ENCODE peak calls at places on chromosomes 12 and 14, in five cellular contexts. One of them, this sample, is unnamed.

GRCh38 chr14:71143391-71144290 is 236.4 kb downstream of the PCNX1 start:
- DNase-seq in epithelial cell of prostate: peak
- DNase-seq in CD4-positive, alpha-beta T cell: peak
- DNase-seq in substantia nigra: no peak
- DNase-seq in kidney: no peak
- DNase-seq in this sample: no peak

GRCh38 chr12:46292754-46293402 is 24.0 kb upstream of the SLC38A1 start:
- DNase-seq in epithelial cell of prostate: no peak
- DNase-seq in CD4-positive, alpha-beta T cell: no peak
- DNase-seq in substantia nigra: no peak
- DNase-seq in kidney: no peak
- DNase-seq in this sample: no peak

GRCh38 chr12:89453579-89453978 is 71.0 kb downstream of the GALNT4 start:
- DNase-seq in epithelial cell of prostate: no peak
- DNase-seq in CD4-positive, alpha-beta T cell: no peak
- DNase-seq in substantia nigra: no peak
- DNase-seq in kidney: no peak
- DNase-seq in this sample: no peak

GRCh38 chr12:98388126-98388525 is 127.3 kb upstream of the TMPO start:
- DNase-seq in epithelial cell of prostate: no peak
- DNase-seq in CD4-positive, alpha-beta T cell: no peak
- DNase-seq in substantia nigra: no peak
- DNase-seq in kidney: no peak
- DNase-seq in this sample: no peak

GRCh38 chr12:1518763-1519516 is 75.4 kb downstream of the FBXL14 start:
- DNase-seq in epithelial cell of prostate: peak
- DNase-seq in CD4-positive, alpha-beta T cell: no peak
- DNase-seq in substantia nigra: no peak
- DNase-seq in kidney: no peak
- DNase-seq in this sample: peak

GRCh38 chr14:75126679-75127473 is at the start of gene NEK9:
- DNase-seq in epithelial cell of prostate: no peak
- DNase-seq in CD4-positive, alpha-beta T cell: peak
- DNase-seq in substantia nigra: peak
- DNase-seq in kidney: peak
- DNase-seq in this sample: peak

GRCh38 chr12:122139266-122139665 is 34.8 kb downstream of the IL31 start:
- DNase-seq in epithelial cell of prostate: no peak
- DNase-seq in CD4-positive, alpha-beta T cell: no peak
- DNase-seq in substantia nigra: no peak
- DNase-seq in kidney: no peak
- DNase-seq in this sample: no peak

GRCh38 chr14:105312973-105313372 is 1.6 kb upstream of the PACS2 start:
- DNase-seq in epithelial cell of prostate: no peak
- DNase-seq in CD4-positive, alpha-beta T cell: no peak
- DNase-seq in substantia nigra: peak
- DNase-seq in kidney: peak
- DNase-seq in this sample: no peak

GRCh38 chr14:94769413-94770250 is at the start of gene GSC:
- DNase-seq in epithelial cell of prostate: no peak
- DNase-seq in CD4-positive, alpha-beta T cell: no peak
- DNase-seq in substantia nigra: no peak
- DNase-seq in kidney: peak
- DNase-seq in this sample: peak

GRCh38 chr12:22255097-22255496 is 79.4 kb downstream of the ST8SIA1 start:
- DNase-seq in epithelial cell of prostate: peak
- DNase-seq in CD4-positive, alpha-beta T cell: no peak
- DNase-seq in substantia nigra: no peak
- DNase-seq in kidney: no peak
- DNase-seq in this sample: no peak

GRCh38 chr14:92932448-92933395 is 9.8 kb downstream of the CHGA start:
- DNase-seq in epithelial cell of prostate: no peak
- DNase-seq in CD4-positive, alpha-beta T cell: no peak
- DNase-seq in substantia nigra: no peak
- DNase-seq in kidney: no peak
- DNase-seq in this sample: no peak

GRCh38 chr12:113425960-113426453 is 3.8 kb downstream of the SDSL start:
- DNase-seq in epithelial cell of prostate: no peak
- DNase-seq in CD4-positive, alpha-beta T cell: no peak
- DNase-seq in substantia nigra: no peak
- DNase-seq in kidney: no peak
- DNase-seq in this sample: peak

GRCh38 chr12:26298785-26299621 is 103.6 kb downstream of the SSPN start:
- DNase-seq in epithelial cell of prostate: no peak
- DNase-seq in CD4-positive, alpha-beta T cell: no peak
- DNase-seq in substantia nigra: no peak
- DNase-seq in kidney: no peak
- DNase-seq in this sample: peak

GRCh38 chr14:24895243-24895583 is 154.7 kb downstream of the STXBP6 start:
- DNase-seq in epithelial cell of prostate: no peak
- DNase-seq in CD4-positive, alpha-beta T cell: no peak
- DNase-seq in substantia nigra: no peak
- DNase-seq in kidney: no peak
- DNase-seq in this sample: no peak

GRCh38 chr14:105855246-105855892 is 329.0 kb downstream of the TMEM121 start:
- DNase-seq in epithelial cell of prostate: no peak
- DNase-seq in CD4-positive, alpha-beta T cell: no peak
- DNase-seq in substantia nigra: no peak
- DNase-seq in kidney: peak
- DNase-seq in this sample: no peak

GRCh38 chr14:92135269-92135668 is 13.5 kb downstream of the CPSF2 start:
- DNase-seq in epithelial cell of prostate: no peak
- DNase-seq in CD4-positive, alpha-beta T cell: no peak
- DNase-seq in substantia nigra: no peak
- DNase-seq in kidney: no peak
- DNase-seq in this sample: peak

GRCh38 chr14:61280526-61281185 is 482 bp downstream of the TMEM30B start:
- DNase-seq in epithelial cell of prostate: no peak
- DNase-seq in CD4-positive, alpha-beta T cell: peak
- DNase-seq in substantia nigra: no peak
- DNase-seq in kidney: peak
- DNase-seq in this sample: peak

GRCh38 chr12:6965026-6965661 is 5.3 kb downstream of the PHB2 start:
- DNase-seq in epithelial cell of prostate: peak
- DNase-seq in CD4-positive, alpha-beta T cell: peak
- DNase-seq in substantia nigra: peak
- DNase-seq in kidney: peak
- DNase-seq in this sample: peak

GRCh38 chr12:53232641-53233538 is 881 bp upstream of the RARG start:
- DNase-seq in epithelial cell of prostate: no peak
- DNase-seq in CD4-positive, alpha-beta T cell: no peak
- DNase-seq in substantia nigra: no peak
- DNase-seq in kidney: peak
- DNase-seq in this sample: peak

GRCh38 chr14:36604757-36605505 is 22.5 kb upstream of the NKX2-8 start:
- DNase-seq in epithelial cell of prostate: no peak
- DNase-seq in CD4-positive, alpha-beta T cell: no peak
- DNase-seq in substantia nigra: peak
- DNase-seq in kidney: no peak
- DNase-seq in this sample: peak

GRCh38 chr12:45670339-45671065 is 59.0 kb upstream of the ARID2 start:
- DNase-seq in epithelial cell of prostate: no peak
- DNase-seq in CD4-positive, alpha-beta T cell: no peak
- DNase-seq in substantia nigra: no peak
- DNase-seq in kidney: no peak
- DNase-seq in this sample: no peak

GRCh38 chr12:52903855-52904508 is 894 bp downstream of the KRT8 start:
- DNase-seq in epithelial cell of prostate: no peak
- DNase-seq in CD4-positive, alpha-beta T cell: no peak
- DNase-seq in substantia nigra: no peak
- DNase-seq in kidney: peak
- DNase-seq in this sample: peak

GRCh38 chr14:68369289-68369925 is 423.5 kb downstream of the ZFP36L1 start:
- DNase-seq in epithelial cell of prostate: no peak
- DNase-seq in CD4-positive, alpha-beta T cell: no peak
- DNase-seq in substantia nigra: no peak
- DNase-seq in kidney: no peak
- DNase-seq in this sample: no peak

GRCh38 chr12:54197037-54197909 is 8.5 kb upstream of the SMUG1 start:
- DNase-seq in epithelial cell of prostate: no peak
- DNase-seq in CD4-positive, alpha-beta T cell: no peak
- DNase-seq in substantia nigra: no peak
- DNase-seq in kidney: no peak
- DNase-seq in this sample: peak

GRCh38 chr14:56390859-56391258 is 188.7 kb upstream of the TMEM260 start:
- DNase-seq in epithelial cell of prostate: no peak
- DNase-seq in CD4-positive, alpha-beta T cell: no peak
- DNase-seq in substantia nigra: no peak
- DNase-seq in kidney: no peak
- DNase-seq in this sample: no peak

GRCh38 chr14:61749264-61749663 is 13.0 kb upstream of the SNAPC1 start:
- DNase-seq in epithelial cell of prostate: no peak
- DNase-seq in CD4-positive, alpha-beta T cell: no peak
- DNase-seq in substantia nigra: no peak
- DNase-seq in kidney: no peak
- DNase-seq in this sample: no peak

GRCh38 chr14:77612011-77612620 is 4.3 kb downstream of the SPTLC2 start:
- DNase-seq in epithelial cell of prostate: no peak
- DNase-seq in CD4-positive, alpha-beta T cell: no peak
- DNase-seq in substantia nigra: no peak
- DNase-seq in kidney: no peak
- DNase-seq in this sample: no peak

GRCh38 chr12:20194171-20194570 is 174.2 kb upstream of the PDE3A start:
- DNase-seq in epithelial cell of prostate: no peak
- DNase-seq in CD4-positive, alpha-beta T cell: no peak
- DNase-seq in substantia nigra: no peak
- DNase-seq in kidney: no peak
- DNase-seq in this sample: no peak

GRCh38 chr12:130831246-130831645 is 7.8 kb downstream of the STX2 start:
- DNase-seq in epithelial cell of prostate: no peak
- DNase-seq in CD4-positive, alpha-beta T cell: no peak
- DNase-seq in substantia nigra: no peak
- DNase-seq in kidney: no peak
- DNase-seq in this sample: no peak

GRCh38 chr12:130830246-130830551 is 8.9 kb downstream of the STX2 start:
- DNase-seq in epithelial cell of prostate: no peak
- DNase-seq in CD4-positive, alpha-beta T cell: no peak
- DNase-seq in substantia nigra: no peak
- DNase-seq in kidney: no peak
- DNase-seq in this sample: no peak

GRCh38 chr12:130835011-130835410 is 4.0 kb downstream of the STX2 start:
- DNase-seq in epithelial cell of prostate: no peak
- DNase-seq in CD4-positive, alpha-beta T cell: no peak
- DNase-seq in substantia nigra: no peak
- DNase-seq in kidney: no peak
- DNase-seq in this sample: no peak

GRCh38 chr12:130831876-130832405 is 7.1 kb downstream of the STX2 start:
- DNase-seq in epithelial cell of prostate: no peak
- DNase-seq in CD4-positive, alpha-beta T cell: no peak
- DNase-seq in substantia nigra: no peak
- DNase-seq in kidney: no peak
- DNase-seq in this sample: no peak

GRCh38 chr12:130832561-130833209 is 6.4 kb downstream of the STX2 start:
- DNase-seq in epithelial cell of prostate: no peak
- DNase-seq in CD4-positive, alpha-beta T cell: no peak
- DNase-seq in substantia nigra: peak
- DNase-seq in kidney: no peak
- DNase-seq in this sample: no peak
- H3K27ac ChIP-seq in epithelial cell of prostate: no peak
- H3K27ac ChIP-seq in CD4-positive, alpha-beta T cell: no peak
- H3K27ac ChIP-seq in substantia nigra: peak
- H3K27ac ChIP-seq in kidney: no peak
- H3K27ac ChIP-seq in this sample: no peak

DNA sequence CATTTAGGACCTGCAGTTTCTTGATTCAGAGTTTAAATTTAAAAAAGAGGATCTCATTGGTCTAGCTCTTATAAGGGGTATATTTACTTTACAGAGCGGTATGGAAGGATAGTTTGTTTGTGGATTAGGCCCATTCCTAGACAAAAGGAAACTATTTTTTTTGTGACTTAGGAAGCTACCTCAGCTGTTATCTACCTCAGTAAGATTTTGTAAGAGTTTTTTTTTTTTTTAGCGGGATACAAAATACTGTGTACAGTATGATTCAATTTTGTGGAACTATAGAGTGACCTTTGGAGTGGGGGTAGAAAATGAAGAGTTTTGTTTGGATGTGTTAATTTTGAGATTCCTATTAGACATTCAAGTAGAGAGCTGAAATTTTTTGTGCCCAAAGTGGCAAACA is 104.6 kb upstream of the ATF1 start:
- DNase-seq in epithelial cell of prostate: no peak
- DNase-seq in CD4-positive, alpha-beta T cell: no peak
- DNase-seq in substantia nigra: no peak
- DNase-seq in kidney: no peak
- DNase-seq in this sample: no peak
- H3K27ac ChIP-seq in epithelial cell of prostate: no peak
- H3K27ac ChIP-seq in CD4-positive, alpha-beta T cell: no peak
- H3K27ac ChIP-seq in substantia nigra: peak
- H3K27ac ChIP-seq in kidney: no peak
- H3K27ac ChIP-seq in this sample: no peak

GRCh38 chr12:91414147-91414546 is 231.5 kb upstream of the DCN start:
- DNase-seq in epithelial cell of prostate: no peak
- DNase-seq in CD4-positive, alpha-beta T cell: no peak
- DNase-seq in substantia nigra: no peak
- DNase-seq in kidney: no peak
- DNase-seq in this sample: no peak
- H3K27ac ChIP-seq in epithelial cell of prostate: peak
- H3K27ac ChIP-seq in CD4-positive, alpha-beta T cell: no peak
- H3K27ac ChIP-seq in substantia nigra: no peak
- H3K27ac ChIP-seq in kidney: no peak
- H3K27ac ChIP-seq in this sample: no peak

GRCh38 chr12:111253213-111253612 is 115.7 kb downstream of the PHETA1 start:
- DNase-seq in epithelial cell of prostate: no peak
- DNase-seq in CD4-positive, alpha-beta T cell: no peak
- DNase-seq in substantia nigra: no peak
- DNase-seq in kidney: no peak
- DNase-seq in this sample: no peak

GRCh38 chr12:111257435-111257902 is 111.4 kb downstream of the PHETA1 start:
- DNase-seq in epithelial cell of prostate: no peak
- DNase-seq in CD4-positive, alpha-beta T cell: no peak
- DNase-seq in substantia nigra: no peak
- DNase-seq in kidney: no peak
- DNase-seq in this sample: no peak

GRCh38 chr12:111256629-111257434 is 112.1 kb downstream of the PHETA1 start:
- DNase-seq in epithelial cell of prostate: no peak
- DNase-seq in CD4-positive, alpha-beta T cell: no peak
- DNase-seq in substantia nigra: no peak
- DNase-seq in kidney: no peak
- DNase-seq in this sample: no peak

GRCh38 chr12:111254106-111254505 is 114.8 kb downstream of the PHETA1 start:
- DNase-seq in epithelial cell of prostate: no peak
- DNase-seq in CD4-positive, alpha-beta T cell: no peak
- DNase-seq in substantia nigra: no peak
- DNase-seq in kidney: no peak
- DNase-seq in this sample: no peak

GRCh38 chr12:111255261-111255660 is 113.6 kb downstream of the PHETA1 start:
- DNase-seq in epithelial cell of prostate: no peak
- DNase-seq in CD4-positive, alpha-beta T cell: no peak
- DNase-seq in substantia nigra: no peak
- DNase-seq in kidney: no peak
- DNase-seq in this sample: no peak
- H3K27ac ChIP-seq in epithelial cell of prostate: no peak
- H3K27ac ChIP-seq in CD4-positive, alpha-beta T cell: no peak
- H3K27ac ChIP-seq in substantia nigra: no peak
- H3K27ac ChIP-seq in kidney: no peak
- H3K27ac ChIP-seq in this sample: no peak

GRCh38 chr14:101474563-101475467 is 86.5 kb upstream of the DIO3 start:
- DNase-seq in epithelial cell of prostate: no peak
- DNase-seq in CD4-positive, alpha-beta T cell: no peak
- DNase-seq in substantia nigra: no peak
- DNase-seq in kidney: peak
- DNase-seq in this sample: no peak
- H3K27ac ChIP-seq in epithelial cell of prostate: no peak
- H3K27ac ChIP-seq in CD4-positive, alpha-beta T cell: no peak
- H3K27ac ChIP-seq in substantia nigra: no peak
- H3K27ac ChIP-seq in kidney: no peak
- H3K27ac ChIP-seq in this sample: no peak

GRCh38 chr14:89485264-89485663 is 68.2 kb upstream of the FOXN3 start:
- DNase-seq in epithelial cell of prostate: no peak
- DNase-seq in CD4-positive, alpha-beta T cell: no peak
- DNase-seq in substantia nigra: no peak
- DNase-seq in kidney: no peak
- DNase-seq in this sample: no peak
- H3K27ac ChIP-seq in epithelial cell of prostate: no peak
- H3K27ac ChIP-seq in CD4-positive, alpha-beta T cell: no peak
- H3K27ac ChIP-seq in substantia nigra: no peak
- H3K27ac ChIP-seq in kidney: no peak
- H3K27ac ChIP-seq in this sample: no peak

This sample was measured in SJCRH30.